ENCODE peak calls at places on chromosome 7, in five cellular contexts. One of them, this sample, is unnamed.

GRCh38 chr7:40839881-40840280 is 705.1 kb downstream of the SUGCT start:
- DNase-seq in left ventricle myocardium superior: no peak
- DNase-seq in GM19239: no peak
- DNase-seq in effector memory CD8-positive, alpha-beta T cell: no peak
- DNase-seq in endodermal cell: no peak
- DNase-seq in this sample: no peak

GRCh38 chr7:116434820-116435341 is 64.7 kb upstream of the CAV2 start:
- DNase-seq in GM19239: no peak
- DNase-seq in effector memory CD8-positive, alpha-beta T cell: no peak
- DNase-seq in endodermal cell: no peak
- DNase-seq in left ventricle myocardium superior: no peak
- DNase-seq in this sample: no peak

GRCh38 chr7:122507591-122507990 is 191.3 kb downstream of the RNF133 start:
- DNase-seq in endodermal cell: no peak
- DNase-seq in GM19239: no peak
- DNase-seq in left ventricle myocardium superior: no peak
- DNase-seq in effector memory CD8-positive, alpha-beta T cell: no peak
- DNase-seq in this sample: no peak

GRCh38 chr7:38102486-38102885 is 75.6 kb upstream of the STARD3NL start:
- DNase-seq in GM19239: no peak
- DNase-seq in endodermal cell: no peak
- DNase-seq in left ventricle myocardium superior: no peak
- DNase-seq in effector memory CD8-positive, alpha-beta T cell: no peak
- DNase-seq in this sample: no peak

GRCh38 chr7:7136423-7136822 is 45.9 kb upstream of the C1GALT1 start:
- DNase-seq in effector memory CD8-positive, alpha-beta T cell: no peak
- DNase-seq in left ventricle myocardium superior: no peak
- DNase-seq in GM19239: no peak
- DNase-seq in endodermal cell: no peak
- DNase-seq in this sample: no peak

GRCh38 chr7:40470111-40470736 is 335.4 kb downstream of the SUGCT start:
- DNase-seq in endodermal cell: no peak
- DNase-seq in GM19239: no peak
- DNase-seq in effector memory CD8-positive, alpha-beta T cell: no peak
- DNase-seq in left ventricle myocardium superior: no peak
- DNase-seq in this sample: no peak

GRCh38 chr7:4074994-4075393 is 607.1 kb upstream of the FOXK1 start:
- DNase-seq in effector memory CD8-positive, alpha-beta T cell: no peak
- DNase-seq in endodermal cell: peak; percentile 36
- DNase-seq in left ventricle myocardium superior: no peak
- DNase-seq in GM19239: no peak
- DNase-seq in this sample: no peak

GRCh38 chr7:13852281-13852968 is 137.0 kb downstream of the ETV1 start:
- DNase-seq in endodermal cell: no peak
- DNase-seq in GM19239: no peak
- DNase-seq in effector memory CD8-positive, alpha-beta T cell: no peak
- DNase-seq in left ventricle myocardium superior: no peak
- DNase-seq in this sample: no peak

GRCh38 chr7:150755473-150756099 is 18.4 kb downstream of the GIMAP5 start:
- DNase-seq in endodermal cell: no peak
- DNase-seq in effector memory CD8-positive, alpha-beta T cell: peak; percentile 60
- DNase-seq in GM19239: no peak
- DNase-seq in left ventricle myocardium superior: no peak
- DNase-seq in this sample: no peak

GRCh38 chr7:41652265-41652664 is 50.6 kb downstream of the INHBA start:
- DNase-seq in left ventricle myocardium superior: no peak
- DNase-seq in effector memory CD8-positive, alpha-beta T cell: no peak
- DNase-seq in endodermal cell: no peak
- DNase-seq in GM19239: no peak
- DNase-seq in this sample: no peak

GRCh38 chr7:132178393-132178765 is 397.9 kb downstream of the PLXNA4 start:
- DNase-seq in endodermal cell: no peak
- DNase-seq in effector memory CD8-positive, alpha-beta T cell: no peak
- DNase-seq in left ventricle myocardium superior: no peak
- DNase-seq in GM19239: no peak
- DNase-seq in this sample: no peak

GRCh38 chr7:144487906-144488305 is 84.4 kb upstream of the NOBOX start:
- DNase-seq in GM19239: no peak
- DNase-seq in effector memory CD8-positive, alpha-beta T cell: no peak
- DNase-seq in endodermal cell: peak; percentile 82
- DNase-seq in left ventricle myocardium superior: no peak
- DNase-seq in this sample: no peak

GRCh38 chr7:153638821-153639435 is 413.3 kb upstream of the DPP6 start:
- DNase-seq in GM19239: no peak
- DNase-seq in left ventricle myocardium superior: peak; percentile 37
- DNase-seq in effector memory CD8-positive, alpha-beta T cell: no peak
- DNase-seq in endodermal cell: no peak
- DNase-seq in this sample: no peak

GRCh38 chr7:30256459-30256858 is 27.9 kb upstream of the ZNRF2 start:
- DNase-seq in effector memory CD8-positive, alpha-beta T cell: no peak
- DNase-seq in left ventricle myocardium superior: no peak
- DNase-seq in GM19239: no peak
- DNase-seq in endodermal cell: no peak
- DNase-seq in this sample: no peak

GRCh38 chr7:3264693-3265339 is 36.2 kb upstream of the SDK1 start:
- DNase-seq in left ventricle myocardium superior: no peak
- DNase-seq in GM19239: no peak
- DNase-seq in effector memory CD8-positive, alpha-beta T cell: no peak
- DNase-seq in endodermal cell: peak; percentile 49
- DNase-seq in this sample: no peak

GRCh38 chr7:123148813-123149212 is 51.0 kb downstream of the SLC13A1 start:
- DNase-seq in effector memory CD8-positive, alpha-beta T cell: no peak
- DNase-seq in left ventricle myocardium superior: no peak
- DNase-seq in GM19239: no peak
- DNase-seq in endodermal cell: no peak
- DNase-seq in this sample: no peak

GRCh38 chr7:132450188-132450587 is 126.1 kb downstream of the PLXNA4 start:
- DNase-seq in endodermal cell: no peak
- DNase-seq in effector memory CD8-positive, alpha-beta T cell: no peak
- DNase-seq in GM19239: no peak
- DNase-seq in left ventricle myocardium superior: no peak
- DNase-seq in this sample: no peak

GRCh38 chr7:137840183-137840779 is 6.5 kb downstream of the DGKI start:
- DNase-seq in endodermal cell: peak; percentile 54
- DNase-seq in left ventricle myocardium superior: no peak
- DNase-seq in GM19239: no peak
- DNase-seq in effector memory CD8-positive, alpha-beta T cell: no peak
- DNase-seq in this sample: no peak

GRCh38 chr7:141244466-141244865 is 170.6 kb downstream of the TMEM178B start:
- DNase-seq in left ventricle myocardium superior: no peak
- DNase-seq in effector memory CD8-positive, alpha-beta T cell: no peak
- DNase-seq in endodermal cell: no peak
- DNase-seq in GM19239: no peak
- DNase-seq in this sample: no peak